ENCODE peak calls at places on chromosomes 13 and 19, in six cellular contexts. D, H, X, I, L and Y are unnamed samples.

GRCh38 chr13:89890806-89891205 is 1456.7 kb upstream of the MIR17HG start:
- DNase-seq in I (no peak), L (no peak), D (no peak), X (no peak), H (no peak), Y (no peak)

GRCh38 chr19:3137139-3137538 is 1.3 kb downstream of the GNA15 start:
- DNase-seq in L (no peak), D (no peak), X (no peak), H (no peak), I (no peak), Y (no peak)

GRCh38 chr13:101706651-101707050 is 254.2 kb downstream of the ITGBL1 start:
- DNase-seq in X (peak; percentile 96), D (peak; percentile 94), H (peak; percentile 87), L (peak; percentile 91), I (no peak), Y (peak; percentile 80)

GRCh38 chr13:113493315-113493951 is 2.9 kb upstream of the DCUN1D2 start:
- DNase-seq in L (peak; percentile 91), D (peak; percentile 81), X (peak; percentile 77), H (peak; percentile 83), I (no peak), Y (peak; percentile 94)

GRCh38 chr13:73421310-73421912 is 362.6 kb downstream of the KLF5 start:
- DNase-seq in X (no peak), H (no peak), D (no peak), L (no peak), I (no peak), Y (peak; percentile 67)

GRCh38 chr13:75947448-75947847 is 311.3 kb downstream of the LMO7 start:
- DNase-seq in H (no peak), X (no peak), I (no peak), L (no peak), D (no peak), Y (no peak)

GRCh38 chr13:98321356-98321755 is 144.3 kb upstream of the RNF113B start:
- DNase-seq in L (no peak), D (no peak), X (no peak), I (no peak), H (no peak), Y (no peak)

GRCh38 chr19:18397242-18398202 is at the start of gene LRRC25:
- DNase-seq in I (no peak), L (no peak), X (no peak), D (no peak), H (no peak), Y (no peak)

GRCh38 chr13:90447034-90447734 is 900.3 kb upstream of the MIR17HG start:
- DNase-seq in H (no peak), D (no peak), L (no peak), X (no peak), I (no peak), Y (no peak)

GRCh38 chr13:111006508-111007031 is 91.7 kb upstream of the ANKRD10 start:
- DNase-seq in L (peak; percentile 72), D (peak; percentile 57), H (peak; percentile 87), X (peak; percentile 57), I (no peak), Y (peak; percentile 70)

GRCh38 chr19:18763674-18764590 is 27.2 kb downstream of the COMP start:
- DNase-seq in D (peak; percentile 71), I (no peak), H (peak; percentile 92), L (peak; percentile 91), X (peak; percentile 80), Y (no peak)

GRCh38 chr13:77492982-77493381 is 42.5 kb upstream of the SCEL start:
- DNase-seq in X (no peak), H (peak; percentile 25), L (no peak), D (no peak), I (no peak), Y (no peak)

GRCh38 chr19:14405758-14406644 is 13.1 kb downstream of the DDX39A start:
- DNase-seq in I (peak; percentile 83), H (peak; percentile 95), X (no peak), L (peak; percentile 70), D (no peak), Y (no peak)